ENCODE peak calls at places on chromosomes 5 and 9, in five cellular contexts. One of them, this sample, is unnamed.

GRCh38 chr9:113356686-113357292 is 7.4 kb downstream of the BSPRY start:
- DNase-seq in body of pancreas: no peak
- DNase-seq in foreskin fibroblast: no peak
- DNase-seq in upper lobe of right lung: no peak
- DNase-seq in fibroblast of pulmonary artery: no peak
- DNase-seq in this sample: no peak

GRCh38 chr5:80116465-80116864 is 81.3 kb downstream of the THBS4 start:
- DNase-seq in body of pancreas: no peak
- DNase-seq in fibroblast of pulmonary artery: no peak
- DNase-seq in upper lobe of right lung: no peak
- DNase-seq in foreskin fibroblast: no peak
- DNase-seq in this sample: no peak

GRCh38 chr5:119363271-119363670 is 7.5 kb downstream of the TNFAIP8 start:
- DNase-seq in fibroblast of pulmonary artery: no peak
- DNase-seq in body of pancreas: no peak
- DNase-seq in foreskin fibroblast: no peak
- DNase-seq in upper lobe of right lung: no peak
- DNase-seq in this sample: no peak

GRCh38 chr5:127899214-127899610 is 184.4 kb upstream of the SLC12A2 start:
- DNase-seq in upper lobe of right lung: no peak
- DNase-seq in body of pancreas: no peak
- DNase-seq in foreskin fibroblast: peak
- DNase-seq in fibroblast of pulmonary artery: peak
- DNase-seq in this sample: no peak

GRCh38 chr5:72908666-72909065 is 47.2 kb upstream of the FCHO2 start:
- DNase-seq in body of pancreas: no peak
- DNase-seq in upper lobe of right lung: no peak
- DNase-seq in foreskin fibroblast: peak
- DNase-seq in fibroblast of pulmonary artery: no peak
- DNase-seq in this sample: no peak

GRCh38 chr5:91928751-91929521 is 545.8 kb upstream of the ARRDC3 start:
- DNase-seq in fibroblast of pulmonary artery: peak
- DNase-seq in upper lobe of right lung: no peak
- DNase-seq in foreskin fibroblast: peak
- DNase-seq in body of pancreas: no peak
- DNase-seq in this sample: peak

GRCh38 chr5:146051678-146052077 is 53.7 kb downstream of the PLAC8L1 start:
- DNase-seq in upper lobe of right lung: no peak
- DNase-seq in foreskin fibroblast: peak
- DNase-seq in fibroblast of pulmonary artery: no peak
- DNase-seq in body of pancreas: no peak
- DNase-seq in this sample: no peak

GRCh38 chr9:1319436-1319835 is 269.3 kb downstream of the DMRT2 start:
- DNase-seq in body of pancreas: no peak
- DNase-seq in upper lobe of right lung: no peak
- DNase-seq in foreskin fibroblast: no peak
- DNase-seq in fibroblast of pulmonary artery: no peak
- DNase-seq in this sample: no peak

GRCh38 chr5:167307042-167307441 is 984.4 kb upstream of the WWC1 start:
- DNase-seq in body of pancreas: no peak
- DNase-seq in upper lobe of right lung: no peak
- DNase-seq in foreskin fibroblast: no peak
- DNase-seq in fibroblast of pulmonary artery: no peak
- DNase-seq in this sample: no peak

GRCh38 chr9:79667716-79668458 is 96.1 kb downstream of the TLE4 start:
- DNase-seq in foreskin fibroblast: no peak
- DNase-seq in upper lobe of right lung: no peak
- DNase-seq in fibroblast of pulmonary artery: no peak
- DNase-seq in body of pancreas: peak
- DNase-seq in this sample: no peak

GRCh38 chr5:152290181-152290580 is 114.9 kb downstream of the NMUR2 start:
- DNase-seq in foreskin fibroblast: no peak
- DNase-seq in fibroblast of pulmonary artery: no peak
- DNase-seq in body of pancreas: no peak
- DNase-seq in upper lobe of right lung: no peak
- DNase-seq in this sample: no peak

GRCh38 chr5:148179234-148179824 is 11.0 kb downstream of the SPINK14 start:
- DNase-seq in upper lobe of right lung: no peak
- DNase-seq in foreskin fibroblast: peak
- DNase-seq in fibroblast of pulmonary artery: peak
- DNase-seq in body of pancreas: no peak
- DNase-seq in this sample: peak

GRCh38 chr9:4192450-4192849 is 107.4 kb downstream of the GLIS3 start:
- DNase-seq in fibroblast of pulmonary artery: no peak
- DNase-seq in foreskin fibroblast: no peak
- DNase-seq in body of pancreas: no peak
- DNase-seq in upper lobe of right lung: no peak
- DNase-seq in this sample: no peak

GRCh38 chr9:105290401-105290800 is 46.0 kb downstream of the SLC44A1 start:
- DNase-seq in upper lobe of right lung: no peak
- DNase-seq in foreskin fibroblast: peak
- DNase-seq in fibroblast of pulmonary artery: peak
- DNase-seq in body of pancreas: peak
- DNase-seq in this sample: no peak

GRCh38 chr9:121876212-121876611 is 216.9 kb downstream of the TTLL11 start:
- DNase-seq in fibroblast of pulmonary artery: no peak
- DNase-seq in body of pancreas: no peak
- DNase-seq in upper lobe of right lung: no peak
- DNase-seq in foreskin fibroblast: no peak
- DNase-seq in this sample: no peak

GRCh38 chr5:35229076-35230042 is 928 bp downstream of the PRLR start:
- DNase-seq in upper lobe of right lung: peak
- DNase-seq in fibroblast of pulmonary artery: no peak
- DNase-seq in foreskin fibroblast: peak
- DNase-seq in body of pancreas: peak
- DNase-seq in this sample: no peak

GRCh38 chr5:38752622-38753021 is 93.2 kb upstream of the OSMR start:
- DNase-seq in upper lobe of right lung: no peak
- DNase-seq in body of pancreas: no peak
- DNase-seq in fibroblast of pulmonary artery: no peak
- DNase-seq in foreskin fibroblast: peak
- DNase-seq in this sample: no peak

GRCh38 chr9:6899274-6899673 is 141.5 kb downstream of the KDM4C start:
- DNase-seq in foreskin fibroblast: no peak
- DNase-seq in body of pancreas: no peak
- DNase-seq in fibroblast of pulmonary artery: no peak
- DNase-seq in upper lobe of right lung: no peak
- DNase-seq in this sample: no peak

GRCh38 chr5:65186646-65187227 is 295.0 kb downstream of the ADAMTS6 start:
- DNase-seq in body of pancreas: no peak
- DNase-seq in fibroblast of pulmonary artery: peak
- DNase-seq in upper lobe of right lung: no peak
- DNase-seq in foreskin fibroblast: no peak
- DNase-seq in this sample: no peak

GRCh38 chr5:122415481-122416120 is 103.6 kb downstream of the SNCAIP start:
- DNase-seq in foreskin fibroblast: peak
- DNase-seq in upper lobe of right lung: no peak
- DNase-seq in body of pancreas: peak
- DNase-seq in fibroblast of pulmonary artery: peak
- DNase-seq in this sample: peak

GRCh38 chr9:136656795-136657611 is 5.7 kb upstream of the EGFL7 start:
- DNase-seq in upper lobe of right lung: peak
- DNase-seq in foreskin fibroblast: no peak
- DNase-seq in body of pancreas: no peak
- DNase-seq in fibroblast of pulmonary artery: no peak
- DNase-seq in this sample: no peak

GRCh38 chr9:134343637-134344036 is 17.4 kb downstream of the RXRA start:
- DNase-seq in fibroblast of pulmonary artery: no peak
- DNase-seq in foreskin fibroblast: peak
- DNase-seq in body of pancreas: no peak
- DNase-seq in upper lobe of right lung: no peak
- DNase-seq in this sample: no peak

GRCh38 chr9:134340475-134341186 is 14.4 kb downstream of the RXRA start:
- DNase-seq in foreskin fibroblast: no peak
- DNase-seq in body of pancreas: peak
- DNase-seq in fibroblast of pulmonary artery: no peak
- DNase-seq in upper lobe of right lung: peak
- DNase-seq in this sample: no peak

GRCh38 chr9:134342746-134343115 is 16.5 kb downstream of the RXRA start:
- DNase-seq in upper lobe of right lung: no peak
- DNase-seq in foreskin fibroblast: no peak
- DNase-seq in body of pancreas: no peak
- DNase-seq in fibroblast of pulmonary artery: no peak
- DNase-seq in this sample: no peak

GRCh38 chr9:134341306-134341705 is 15.1 kb downstream of the RXRA start:
- DNase-seq in upper lobe of right lung: peak
- DNase-seq in foreskin fibroblast: no peak
- DNase-seq in body of pancreas: peak
- DNase-seq in fibroblast of pulmonary artery: no peak
- DNase-seq in this sample: no peak

GRCh38 chr9:134341929-134342745 is 15.9 kb downstream of the RXRA start:
- DNase-seq in fibroblast of pulmonary artery: no peak
- DNase-seq in body of pancreas: no peak
- DNase-seq in upper lobe of right lung: no peak
- DNase-seq in foreskin fibroblast: no peak
- DNase-seq in this sample: no peak
- H3K4me3 ChIP-seq in fibroblast of pulmonary artery: no peak
- H3K4me3 ChIP-seq in body of pancreas: no peak
- H3K4me3 ChIP-seq in upper lobe of right lung: no peak
- H3K4me3 ChIP-seq in foreskin fibroblast: no peak
- H3K4me3 ChIP-seq in this sample: no peak

DNA sequence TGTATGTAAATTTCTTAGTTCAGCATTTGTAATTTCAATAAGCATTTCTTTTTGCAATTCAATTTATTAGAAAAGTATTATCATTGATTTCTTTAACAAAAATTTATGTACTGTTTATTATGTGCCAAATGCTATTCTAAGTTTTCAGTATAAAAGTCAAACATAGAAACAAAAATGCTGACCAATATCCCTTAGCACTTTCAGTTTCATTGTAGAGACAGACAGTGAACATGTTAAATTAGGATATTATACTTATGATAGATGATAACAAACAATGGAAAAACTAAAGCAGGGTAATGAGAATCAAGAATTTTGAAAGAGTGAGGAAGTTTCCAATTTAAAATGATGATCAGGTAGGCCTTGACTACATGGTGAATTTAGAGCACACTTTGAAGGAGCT is 1106.0 kb downstream of the TAF11L14 start:
- DNase-seq in foreskin fibroblast: no peak
- DNase-seq in fibroblast of pulmonary artery: no peak
- DNase-seq in upper lobe of right lung: no peak
- DNase-seq in body of pancreas: no peak
- DNase-seq in this sample: no peak
- H3K4me3 ChIP-seq in foreskin fibroblast: no peak
- H3K4me3 ChIP-seq in fibroblast of pulmonary artery: no peak
- H3K4me3 ChIP-seq in upper lobe of right lung: no peak
- H3K4me3 ChIP-seq in body of pancreas: no peak
- H3K4me3 ChIP-seq in this sample: no peak

DNA sequence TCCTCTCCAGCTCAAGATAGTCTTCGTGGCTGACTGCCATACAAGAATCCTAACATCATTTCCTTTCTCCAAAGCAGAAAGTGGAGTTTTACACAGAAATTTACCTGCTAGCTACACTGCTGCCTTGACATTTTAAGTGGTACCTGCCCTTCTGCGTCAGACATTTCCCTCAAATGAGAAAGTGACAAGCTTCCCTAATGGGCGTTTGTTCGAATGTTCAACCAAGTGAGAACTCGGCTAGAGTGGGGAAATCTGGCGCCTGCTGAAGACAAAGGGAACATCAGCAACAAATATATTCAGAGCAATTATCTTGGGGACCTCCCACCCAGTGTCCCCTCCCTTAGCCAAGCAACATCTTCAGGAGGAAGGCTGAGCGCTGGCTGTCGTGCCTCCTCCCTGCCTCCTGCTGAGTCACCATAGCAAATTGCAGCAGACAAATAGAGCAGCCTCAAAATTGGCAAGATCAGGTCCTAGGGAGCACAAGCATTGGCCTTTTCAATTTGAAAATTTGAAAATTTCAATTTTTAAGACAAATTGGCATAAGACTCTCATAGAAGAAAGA is 57.1 kb downstream of the MFAP3 start:
- DNase-seq in fibroblast of pulmonary artery: no peak
- DNase-seq in body of pancreas: no peak
- DNase-seq in upper lobe of right lung: no peak
- DNase-seq in foreskin fibroblast: no peak
- DNase-seq in this sample: no peak
- H3K4me3 ChIP-seq in fibroblast of pulmonary artery: no peak
- H3K4me3 ChIP-seq in body of pancreas: no peak
- H3K4me3 ChIP-seq in upper lobe of right lung: no peak
- H3K4me3 ChIP-seq in foreskin fibroblast: no peak
- H3K4me3 ChIP-seq in this sample: no peak

DNA sequence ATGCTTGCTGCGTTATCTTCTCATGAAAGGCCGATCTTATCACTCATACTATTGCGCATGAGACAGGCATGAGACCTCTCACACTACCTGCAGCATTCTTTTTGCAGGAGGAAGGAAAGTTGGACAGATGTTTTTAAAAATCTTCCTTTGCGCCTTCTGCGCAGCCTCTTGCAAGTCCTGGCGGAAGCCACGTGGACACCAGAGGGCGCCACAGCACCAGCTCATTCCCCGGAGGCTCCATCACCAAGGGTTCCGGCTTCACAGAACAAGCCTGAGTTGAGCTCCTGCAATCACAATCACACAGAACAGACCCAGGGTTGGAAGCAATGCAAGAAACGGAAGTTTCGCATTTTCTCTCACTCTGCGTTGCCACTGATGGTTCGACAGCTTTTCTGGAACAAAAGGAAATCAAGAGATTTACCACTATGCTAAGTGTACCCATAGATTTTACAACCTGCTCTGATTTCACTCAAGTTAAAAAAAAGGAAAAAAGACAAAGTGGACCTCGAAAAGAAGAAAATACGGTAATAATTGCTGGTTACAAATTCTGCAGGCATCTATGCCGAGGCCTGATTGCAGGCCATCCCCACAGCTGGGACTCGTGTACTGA is 304.8 kb upstream of the MSX2 start:
- DNase-seq in foreskin fibroblast: peak
- DNase-seq in body of pancreas: peak
- DNase-seq in fibroblast of pulmonary artery: peak
- DNase-seq in upper lobe of right lung: peak
- DNase-seq in this sample: peak
- H3K4me3 ChIP-seq in foreskin fibroblast: peak
- H3K4me3 ChIP-seq in body of pancreas: no peak
- H3K4me3 ChIP-seq in fibroblast of pulmonary artery: peak
- H3K4me3 ChIP-seq in upper lobe of right lung: no peak
- H3K4me3 ChIP-seq in this sample: no peak

DNA sequence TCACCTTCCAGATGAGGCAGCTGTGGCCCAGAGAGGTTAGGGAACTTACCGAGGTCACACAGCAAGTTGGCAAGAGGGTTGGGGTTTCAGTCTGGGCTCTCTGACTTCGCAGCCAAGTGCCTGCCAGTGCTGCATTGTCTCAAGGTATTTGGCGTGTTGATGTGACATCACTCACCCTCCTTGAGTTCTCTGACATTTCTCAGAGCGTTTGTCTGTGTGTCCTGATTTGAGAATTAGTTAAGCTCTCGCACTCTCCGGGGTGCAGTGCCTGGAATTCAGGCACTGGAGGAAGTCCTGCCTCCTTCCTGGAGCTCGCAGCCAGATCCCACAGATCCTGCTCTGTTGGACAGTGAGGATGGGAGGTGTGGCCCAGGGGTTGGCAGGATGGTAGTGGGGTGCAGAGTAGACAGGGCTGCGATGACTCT is 25.7 kb downstream of the WWC1 start:
- DNase-seq in body of pancreas: no peak
- DNase-seq in fibroblast of pulmonary artery: no peak
- DNase-seq in foreskin fibroblast: no peak
- DNase-seq in upper lobe of right lung: no peak
- DNase-seq in this sample: no peak
- H3K4me3 ChIP-seq in body of pancreas: no peak
- H3K4me3 ChIP-seq in fibroblast of pulmonary artery: no peak
- H3K4me3 ChIP-seq in foreskin fibroblast: no peak
- H3K4me3 ChIP-seq in upper lobe of right lung: no peak
- H3K4me3 ChIP-seq in this sample: no peak

This sample was measured in Jurkat, Clone E6-1.